ENCODE peak calls at places on chromosomes 2 and 18, in six cellular contexts. V is PC-3, J is kidney, B is astrocyte, G is A549, S is fibroblast of lung. O is an unnamed sample.

GRCh38 chr2:142112648-142113278 is 18.1 kb downstream of the LRP1B start:
- DNase-seq in V (peak; percentile 86), J (no peak), B (peak; percentile 94), G (peak; percentile 17), S (peak; percentile 74), O (no peak)

GRCh38 chr18:70368903-70369302 is 80.1 kb downstream of the SOCS6 start:
- DNase-seq in V (no peak), J (no peak), B (no peak), G (no peak), S (no peak), O (no peak)

GRCh38 chr2:233476083-233476410 is 90.5 kb downstream of the USP40 start:
- DNase-seq in V (no peak), J (no peak), B (no peak), G (no peak), S (no peak), O (no peak)

GRCh38 chr2:9184319-9184807 is 22.2 kb upstream of the ASAP2 start:
- DNase-seq in V (no peak), J (no peak), B (no peak), G (no peak), S (no peak), O (no peak)

GRCh38 chr2:38474058-38474457 is 97.0 kb upstream of the ATL2 start:
- DNase-seq in V (no peak), J (no peak), B (no peak), G (no peak), S (no peak), O (no peak)

GRCh38 chr2:147485210-147485851 is 359.5 kb upstream of the ACVR2A start:
- DNase-seq in V (peak; percentile 41), J (no peak), B (no peak), G (no peak), S (no peak), O (no peak)

GRCh38 chr2:68344031-68344430 is 21.1 kb upstream of the PLEK start:
- DNase-seq in V (peak; percentile 31), J (no peak), B (no peak), G (no peak), S (no peak), O (no peak)

GRCh38 chr18:52541056-52541455 is 201.1 kb downstream of the DCC start:
- DNase-seq in V (no peak), J (no peak), B (no peak), G (no peak), S (no peak), O (no peak)

GRCh38 chr2:71536311-71536710 is 83.0 kb downstream of the DYSF start:
- DNase-seq in V (no peak), J (no peak), B (no peak), G (no peak), S (no peak), O (no peak)

GRCh38 chr2:170707821-170708795 is 7.0 kb upstream of the SP5 start:
- DNase-seq in V (no peak), J (peak; percentile 29), B (no peak), G (no peak), S (no peak), O (no peak)

GRCh38 chr2:38154395-38154794 is 78.4 kb upstream of the CYP1B1 start:
- DNase-seq in V (no peak), J (no peak), B (no peak), G (no peak), S (no peak), O (no peak)

GRCh38 chr2:111122631-111123421 is 2.1 kb downstream of the BCL2L11 start:
- DNase-seq in V (peak; percentile 70), J (peak; percentile 95), B (peak; percentile 78), G (peak; percentile 76), S (peak; percentile 92), O (peak; percentile 92)

GRCh38 chr18:76259726-76260125 is 235.3 kb downstream of the ZNF516 start:
- DNase-seq in V (no peak), J (no peak), B (no peak), G (no peak), S (peak; percentile 11), O (no peak)

GRCh38 chr2:23430263-23430662 is 45.3 kb downstream of the KLHL29 start:
- DNase-seq in V (peak; percentile 45), J (no peak), B (peak; percentile 94), G (no peak), S (peak; percentile 85), O (peak; percentile 24)

GRCh38 chr2:98507940-98508689 is 63.5 kb downstream of the INPP4A start:
- DNase-seq in V (no peak), J (peak; percentile 83), B (peak; percentile 13), G (no peak), S (peak; percentile 70), O (peak; percentile 86)

GRCh38 chr18:49023281-49023937 is 72.6 kb upstream of the SMAD7 start:
- DNase-seq in V (no peak), J (no peak), B (no peak), G (no peak), S (no peak), O (peak; percentile 82)

GRCh38 chr2:218961651-218962570 is 2.4 kb downstream of the CDK5R2 start:
- DNase-seq in V (no peak), J (peak; percentile 51), B (no peak), G (no peak), S (no peak), O (no peak)

GRCh38 chr2:144678741-144679140 is 158.8 kb upstream of the ZEB2 start:
- DNase-seq in V (no peak), J (no peak), B (no peak), G (no peak), S (no peak), O (no peak)

GRCh38 chr2:144674071-144674470 is 154.2 kb upstream of the ZEB2 start:
- DNase-seq in V (peak; percentile 6), J (no peak), B (no peak), G (no peak), S (no peak), O (no peak)

GRCh38 chr2:144671695-144672094 is 151.8 kb upstream of the ZEB2 start:
- DNase-seq in V (no peak), J (no peak), B (peak; percentile 28), G (no peak), S (no peak), O (no peak)

GRCh38 chr2:144675731-144676130 is 155.8 kb upstream of the ZEB2 start:
- DNase-seq in V (no peak), J (no peak), B (no peak), G (no peak), S (no peak), O (no peak)

GRCh38 chr2:144675331-144675730 is 155.4 kb upstream of the ZEB2 start:
- DNase-seq in V (no peak), J (no peak), B (no peak), G (no peak), S (no peak), O (no peak)
- TF ChIP-seq CTCF in V (no peak), J (no peak), B (no peak), G (no peak), S (no peak), O (no peak)

DNA sequence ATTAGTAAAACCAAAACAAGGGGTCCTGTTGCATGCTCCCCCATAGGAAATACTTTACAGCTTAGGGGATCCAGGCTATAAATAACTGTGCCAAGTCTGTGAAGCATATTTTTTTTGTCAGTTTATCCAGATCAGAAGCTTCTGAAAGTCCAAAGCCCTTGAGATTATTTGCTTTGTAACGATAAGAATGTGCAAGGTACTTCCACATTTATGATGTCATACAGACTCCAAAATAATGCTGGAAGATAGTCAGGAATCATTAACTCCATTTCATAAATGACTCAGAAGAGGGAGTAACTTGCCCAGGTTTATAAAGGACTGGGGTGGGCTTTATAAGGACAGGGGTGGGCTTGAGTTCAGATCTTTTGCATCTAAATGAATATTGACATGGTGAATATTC is 29.3 kb downstream of the RDH14 start:
- DNase-seq in V (no peak), J (no peak), B (no peak), G (no peak), S (no peak), O (no peak)
- H3K27ac ChIP-seq in V (no peak overlapping the region), J (no peak overlapping the region), B (no peak overlapping the region), G (no peak overlapping the region), S (no peak overlapping the region), O (no peak overlapping the region)

GRCh38 chr2:182672471-182673165 is 43.4 kb upstream of the DNAJC10 start:
- DNase-seq in V (peak; percentile 39), J (no peak), B (peak; percentile 80), G (peak; percentile 55), S (peak; percentile 61), O (no peak)

GRCh38 chr2:182666674-182667320 is 49.3 kb upstream of the DNAJC10 start:
- DNase-seq in V (peak; percentile 42), J (no peak), B (peak; percentile 12), G (peak; percentile 29), S (peak; percentile 40), O (no peak)

GRCh38 chr2:182664212-182664611 is 51.8 kb upstream of the DNAJC10 start:
- DNase-seq in V (no peak), J (no peak), B (no peak), G (no peak), S (no peak), O (no peak)

GRCh38 chr2:182668671-182669070 is 47.4 kb upstream of the DNAJC10 start:
- DNase-seq in V (peak; percentile 34), J (no peak), B (peak; percentile 87), G (no peak), S (no peak), O (no peak)

GRCh38 chr2:182667321-182667695 is 48.7 kb upstream of the DNAJC10 start:
- DNase-seq in V (no peak), J (no peak), B (no peak), G (no peak), S (no peak), O (no peak)
- TF ChIP-seq CTCF in V (no peak), J (no peak), B (no peak), G (no peak), S (no peak), O (no peak)

DNA sequence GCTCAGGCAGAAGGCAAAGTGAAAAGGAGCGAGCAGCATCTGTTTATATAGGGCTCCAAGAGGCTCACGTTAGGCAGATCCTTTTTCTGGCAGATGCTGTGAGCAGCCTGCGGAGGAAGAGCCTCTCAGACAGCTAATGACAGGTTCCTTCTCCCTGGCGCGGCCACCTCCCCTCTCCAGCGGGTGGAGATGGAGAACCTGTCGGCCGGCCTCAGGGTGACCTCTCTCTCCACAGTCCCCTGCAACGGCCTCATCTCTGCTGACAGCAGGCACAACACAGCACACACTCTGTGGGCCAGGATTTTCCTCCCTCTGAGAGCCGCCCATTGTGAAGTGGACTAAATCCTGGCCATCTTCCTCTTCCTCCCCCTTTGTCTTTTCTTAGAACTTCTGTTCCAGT is 119.8 kb downstream of the PRKCE start:
- DNase-seq in V (no peak), J (no peak), B (peak; percentile 18), G (no peak), S (peak; percentile 51), O (peak; percentile 81)
- H3K27ac ChIP-seq in V (no peak overlapping the region), J (peak overlapping the region; percentile 17), B (no peak overlapping the region), G (no peak overlapping the region), S (peak overlapping the region; percentile 68), O (peak overlapping the region; percentile 43)

DNA sequence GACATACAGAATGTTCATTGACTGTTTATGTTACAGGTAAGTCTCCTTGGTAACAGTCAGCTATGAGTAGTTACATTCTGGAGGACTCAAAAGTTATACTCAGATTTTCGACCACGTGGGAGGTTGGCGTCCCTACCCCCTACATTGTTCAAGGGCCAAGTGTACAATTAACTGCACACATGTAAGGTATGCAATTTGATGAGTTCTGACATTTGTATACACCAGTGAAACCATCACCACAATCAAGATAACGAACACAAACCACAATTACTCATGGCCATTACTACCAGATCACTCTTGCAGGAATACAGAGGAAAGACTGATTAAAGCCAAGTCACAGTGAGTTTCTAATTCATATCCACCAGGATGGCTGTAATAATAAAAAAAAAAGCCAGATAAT is 39.6 kb upstream of the LDLRAD4 start:
- DNase-seq in V (peak; percentile 49), J (no peak), B (peak; percentile 81), G (no peak), S (no peak), O (no peak)
- TF ChIP-seq CTCF in V (no peak), J (no peak), B (no peak), G (no peak), S (no peak), O (no peak)